ENCODE peak calls at places on chromosomes 12 and 14, in six cellular contexts. E, M, Z, D, Y and H are unnamed samples.

GRCh38 chr14:63773504-63773903 is 45.6 kb upstream of the SGPP1 start:
- DNase-seq in E (no peak), Y (no peak), D (no peak), M (no peak), Z (no peak), H (no peak)

GRCh38 chr12:128408669-128409068 is 141.7 kb downstream of the TMEM132C start:
- DNase-seq in E (no peak), Z (no peak), D (no peak), M (peak), Y (no peak), H (no peak)

GRCh38 chr14:59570122-59570521 is 6.5 kb downstream of the CCDC175 start:
- DNase-seq in D (no peak), Z (no peak), E (no peak), Y (no peak), M (no peak), H (no peak)

GRCh38 chr12:113261847-113262470 is 40.7 kb downstream of the TPCN1 start:
- DNase-seq in D (no peak), E (no peak), M (no peak), Y (no peak), Z (no peak), H (no peak)

GRCh38 chr14:32203928-32204357 is 874 bp upstream of the RNU6-8 start:
- DNase-seq in Y (peak), M (no peak), Z (no peak), D (peak), E (peak), H (no peak)

GRCh38 chr14:68945190-68945584 is 33.9 kb downstream of the ACTN1 start:
- DNase-seq in E (no peak), Y (no peak), D (no peak), Z (no peak), M (no peak), H (no peak)

GRCh38 chr14:71492346-71492745 is 439.9 kb upstream of the RGS6 start:
- DNase-seq in Z (no peak), M (no peak), D (no peak), Y (no peak), E (no peak), H (no peak)

GRCh38 chr12:128008341-128008740 is 258.6 kb upstream of the TMEM132C start:
- DNase-seq in D (no peak), M (no peak), E (no peak), Z (no peak), Y (no peak), H (no peak)

GRCh38 chr12:121769831-121770301 is 23.6 kb downstream of the RHOF start:
- DNase-seq in Z (no peak), M (no peak), Y (no peak), E (no peak), D (no peak), H (no peak)

GRCh38 chr12:84822541-84822940 is 90.1 kb downstream of the SLC6A15 start:
- DNase-seq in D (no peak), M (no peak), E (no peak), Y (no peak), Z (no peak), H (peak)

GRCh38 chr12:18863769-18864500 is 126.0 kb downstream of the CAPZA3 start:
- DNase-seq in M (no peak), Z (no peak), Y (peak), E (no peak), D (no peak), H (no peak)

GRCh38 chr12:90216815-90217214 is 508.2 kb upstream of the ATP2B1 start:
- DNase-seq in M (no peak), Z (no peak), D (no peak), E (no peak), Y (no peak), H (no peak)